ENCODE peak calls at places on chromosomes 12 and 14, in six cellular contexts. D is adrenal gland, U is lower lobe of right lung, M is foreskin fibroblast, P is heart right ventricle, Y is tibial artery. A is an unnamed sample.

GRCh38 chr14:66117600-66117999 is 368.6 kb upstream of the CCDC196 start:
- DNase-seq in D (peak), U (no peak), M (peak), P (no peak), Y (no peak), A (peak)

GRCh38 chr12:85445060-85445938 is 165.3 kb downstream of the ALX1 start:
- DNase-seq in D (no peak), U (no peak), M (no peak), P (no peak), Y (no peak), A (no peak)

GRCh38 chr14:23931705-23932314 is 21.8 kb upstream of the DHRS4 start:
- DNase-seq in D (no peak), U (no peak), M (no peak), P (no peak), Y (no peak), A (no peak)

GRCh38 chr14:61531741-61532505 is 163.4 kb upstream of the HIF1A start:
- DNase-seq in D (no peak), U (no peak), M (no peak), P (no peak), Y (no peak), A (no peak)

GRCh38 chr14:75252254-75252837 is 26.3 kb upstream of the FOS start:
- DNase-seq in D (no peak), U (no peak), M (no peak), P (no peak), Y (no peak), A (no peak)

GRCh38 chr12:96197503-96198272 is 3.5 kb downstream of the ELK3 start:
- DNase-seq in D (no peak), U (no peak), M (peak), P (no peak), Y (no peak), A (peak)

GRCh38 chr12:79233341-79233761 is 368.8 kb downstream of the SYT1 start:
- DNase-seq in D (no peak), U (no peak), M (no peak), P (no peak), Y (no peak), A (no peak)

GRCh38 chr12:113364698-113365097 is 6.3 kb downstream of the PLBD2 start:
- DNase-seq in D (no peak), U (no peak), M (no peak), P (no peak), Y (no peak), A (no peak)

GRCh38 chr14:89407856-89408255 is 9.2 kb downstream of the FOXN3 start:
- DNase-seq in D (peak), U (no peak), M (no peak), P (no peak), Y (no peak), A (no peak)

GRCh38 chr14:32075636-32076277 is 1.3 kb upstream of the ARHGAP5 start:
- DNase-seq in D (peak), U (peak), M (peak), P (peak), Y (peak), A (no peak)

GRCh38 chr14:89425931-89426330 is 8.9 kb upstream of the FOXN3 start:
- DNase-seq in D (no peak), U (no peak), M (peak), P (no peak), Y (peak), A (peak)

GRCh38 chr12:93698307-93699092 is 21.3 kb downstream of the CRADD start:
- DNase-seq in D (no peak), U (no peak), M (no peak), P (no peak), Y (no peak), A (no peak)

GRCh38 chr14:104445832-104446381 is 133.7 kb upstream of the C14orf180 start:
- DNase-seq in D (no peak), U (no peak), M (no peak), P (no peak), Y (peak), A (no peak)

GRCh38 chr14:75147423-75148071 is 20.7 kb upstream of the NEK9 start:
- DNase-seq in D (peak), U (peak), M (peak), P (peak), Y (peak), A (no peak)

GRCh38 chr12:81450920-81451739 is 308.0 kb downstream of the PPFIA2 start:
- DNase-seq in D (peak), U (no peak), M (peak), P (peak), Y (no peak), A (peak)

DNA sequence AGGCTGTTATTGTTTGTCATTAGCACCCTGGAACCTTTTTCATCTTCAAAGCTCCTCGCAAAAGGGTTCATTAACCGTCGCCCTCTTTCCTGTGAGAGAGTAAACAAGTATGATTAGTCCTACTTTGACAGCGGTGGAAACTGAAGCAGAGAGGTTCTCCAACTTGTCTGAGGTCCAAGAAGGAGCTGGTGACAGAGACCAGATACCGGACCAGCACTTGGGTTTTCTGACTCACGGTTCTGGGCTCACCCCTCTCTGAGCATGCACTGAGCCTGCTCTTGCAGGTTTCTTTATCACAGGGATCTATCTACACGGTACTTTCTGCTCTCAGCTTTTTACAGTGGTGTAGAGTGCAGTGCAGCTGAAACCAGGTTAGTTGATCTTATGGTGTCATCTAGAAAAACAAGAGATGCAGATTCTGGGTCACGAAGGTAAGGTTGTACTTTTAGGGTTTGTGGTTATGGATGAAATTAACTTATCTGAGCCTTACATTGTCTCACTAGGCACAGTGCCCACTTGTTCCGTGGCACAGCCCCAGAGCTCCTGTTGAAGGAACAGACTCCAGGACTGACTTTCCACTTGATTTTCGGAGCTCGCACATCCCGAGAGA is 62.1 kb downstream of the PPP2R5C start:
- DNase-seq in D (peak), U (no peak), M (no peak), P (no peak), Y (peak), A (no peak)
- H3K4me3 ChIP-seq in D (no peak), U (peak), M (no peak), P (no peak), Y (peak), A (no peak)

DNA sequence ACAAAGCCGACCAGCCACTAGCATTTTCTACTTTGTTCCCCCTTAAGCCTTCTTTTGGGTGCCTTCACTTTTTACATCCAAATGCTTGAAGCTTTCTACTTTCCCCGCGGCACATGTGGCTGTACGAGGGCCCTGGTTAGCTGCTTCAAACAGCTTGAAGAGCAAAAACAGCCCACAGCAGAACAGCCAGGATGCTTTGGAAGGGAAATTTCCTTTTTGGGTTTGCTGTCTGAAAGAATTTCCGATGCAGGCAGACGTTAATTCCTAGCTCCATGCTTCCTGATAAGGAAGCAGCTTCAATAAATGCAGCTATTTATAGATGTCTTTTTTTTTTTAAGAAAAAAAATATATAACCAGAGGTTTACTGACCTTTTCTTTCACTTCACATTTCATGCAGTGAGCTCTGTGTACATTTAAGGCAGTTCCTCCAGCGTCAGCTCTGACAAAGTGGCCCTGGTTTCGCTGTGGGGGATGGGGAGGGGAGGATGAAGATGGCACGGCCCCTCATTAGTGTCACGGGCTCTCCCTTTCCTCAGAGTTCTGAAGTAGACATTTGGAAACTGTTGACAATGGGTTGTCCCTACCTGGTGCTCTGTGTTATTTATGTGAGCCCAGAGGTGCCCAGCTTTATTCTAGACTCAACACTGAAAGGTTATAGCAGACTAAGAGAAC is 109.5 kb downstream of the ETV6 start:
- DNase-seq in D (no peak), U (no peak), M (no peak), P (peak), Y (no peak), A (no peak)
- H3K4me3 ChIP-seq in D (no peak), U (no peak), M (no peak), P (no peak), Y (no peak), A (no peak)

DNA sequence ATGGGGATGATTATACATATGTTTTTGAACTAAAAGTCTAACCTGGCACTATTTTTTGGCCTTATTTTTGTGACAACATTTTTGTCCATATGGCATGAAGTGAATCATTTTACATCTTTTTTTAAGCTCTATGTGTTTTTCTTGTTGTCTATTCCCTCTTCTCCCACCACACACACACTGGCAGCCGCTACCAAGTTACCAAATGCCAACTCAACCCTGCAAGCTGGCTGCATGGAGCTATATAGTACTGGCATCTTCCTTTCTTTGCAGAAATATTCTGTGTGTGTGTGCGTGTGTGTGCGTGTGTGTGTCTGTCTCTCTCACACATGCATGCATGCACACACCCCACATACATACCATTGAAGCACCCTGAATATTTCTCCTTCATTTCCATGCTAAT is 278.9 kb upstream of the SOX5 start:
- DNase-seq in D (no peak), U (no peak), M (no peak), P (no peak), Y (no peak), A (no peak)
- H3K4me3 ChIP-seq in D (no peak), U (no peak), M (no peak), P (no peak), Y (no peak), A (no peak)

DNA sequence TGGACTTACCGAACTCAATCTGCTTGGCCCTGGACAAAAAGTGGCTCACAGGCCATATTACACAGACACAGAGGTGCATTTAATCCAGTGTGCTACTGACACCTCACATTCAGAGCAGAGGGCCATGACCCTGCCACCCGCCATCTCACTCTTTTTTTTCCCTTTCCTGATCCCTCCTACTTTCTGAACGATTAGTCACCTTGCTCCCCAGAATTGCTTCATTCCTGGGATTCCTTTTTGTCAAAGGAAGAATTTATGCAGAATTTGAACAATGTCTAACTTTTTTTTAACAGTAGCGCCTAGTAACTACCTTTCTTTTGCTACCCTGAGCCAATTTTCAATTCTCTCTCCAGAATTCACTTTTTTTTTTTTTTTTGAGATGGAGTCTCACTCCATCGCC is 4.6 kb downstream of the PKP2 start:
- DNase-seq in D (no peak), U (no peak), M (no peak), P (no peak), Y (no peak), A (peak)
- H3K4me3 ChIP-seq in D (no peak), U (no peak), M (no peak), P (peak), Y (no peak), A (no peak)

DNA sequence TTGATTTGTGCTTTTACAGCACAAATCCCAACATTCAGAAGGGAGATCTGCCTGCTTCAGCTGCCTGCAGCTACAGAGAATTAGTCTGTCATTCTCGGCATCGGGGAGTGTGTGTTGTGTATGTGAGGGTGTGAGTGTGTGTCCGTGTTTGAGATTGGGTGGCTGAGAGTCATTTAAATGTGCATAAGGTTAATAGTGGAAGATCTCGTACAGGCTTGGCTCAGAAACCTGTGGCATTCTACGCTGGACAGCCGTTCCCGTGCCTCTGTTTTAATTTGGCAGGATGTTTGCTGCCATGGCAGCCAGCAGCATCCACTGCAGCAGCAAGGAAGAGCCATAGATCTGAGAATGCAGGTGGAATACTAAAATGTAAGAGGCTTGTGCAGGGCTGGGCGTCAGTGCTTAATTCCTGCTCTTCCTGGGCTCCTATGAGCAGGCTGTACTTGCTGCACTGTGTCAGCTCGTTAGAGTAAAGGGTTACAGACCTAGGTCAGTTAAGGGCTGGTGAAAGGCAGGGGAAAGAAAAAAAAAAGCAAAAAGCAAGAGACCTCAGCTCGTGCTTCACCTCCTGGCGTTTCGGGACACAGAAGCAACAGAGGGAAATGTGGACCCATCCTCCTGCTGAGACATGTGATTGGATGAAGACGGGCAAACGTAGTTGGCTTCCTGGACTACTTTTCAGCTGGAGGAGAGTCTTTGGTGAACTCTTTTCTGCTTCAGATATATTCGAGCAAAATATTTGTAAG is 205.4 kb downstream of the NAV3 start:
- DNase-seq in D (peak), U (no peak), M (no peak), P (no peak), Y (no peak), A (no peak)
- H3K4me3 ChIP-seq in D (no peak), U (peak), M (no peak), P (no peak), Y (no peak), A (no peak)

GRCh38 chr12:23585156-23585781 is 364.2 kb downstream of the SOX5 start:
- DNase-seq in D (no peak), U (no peak), M (no peak), P (no peak), Y (no peak), A (no peak)

GRCh38 chr12:23585782-23586163 is 363.7 kb downstream of the SOX5 start:
- DNase-seq in D (no peak), U (no peak), M (no peak), P (no peak), Y (no peak), A (no peak)
- H3K4me3 ChIP-seq in D (no peak), U (no peak), M (no peak), P (no peak), Y (no peak), A (no peak)

GRCh38 chr12:6279256-6279628 is 31.2 kb upstream of the PLEKHG6 start:
- DNase-seq in D (no peak), U (peak), M (no peak), P (no peak), Y (no peak), A (no peak)
- H3K4me3 ChIP-seq in D (no peak), U (peak), M (no peak), P (peak), Y (peak), A (no peak)